ENCODE peak calls at places on chromosomes 5 and 9, in four cellular contexts. G is activated CD4-positive, alpha-beta T cell treated with anti-CD3 and anti-CD28 coated beads, Interleukin-2, amount 50 U/mL, for 24 hours; N is endodermal cell; J is amygdala. X is an unnamed sample.

GRCh38 chr5:36305571-36306326 is 4.0 kb upstream of the RANBP3L start:
- DNase-seq in G (no peak), N (peak; percentile 70), J (no peak), X (peak; percentile 30)

GRCh38 chr9:134591573-134591981 is 50.0 kb upstream of the COL5A1 start:
- DNase-seq in G (no peak), N (no peak), J (no peak), X (no peak)

GRCh38 chr5:140322751-140323731 is 20.1 kb upstream of the PFDN1 start:
- DNase-seq in G (no peak), N (peak; percentile 88), J (peak; percentile 47), X (peak; percentile 48)

GRCh38 chr5:114325552-114325951 is 36.3 kb upstream of the KCNN2 start:
- DNase-seq in G (no peak), N (no peak), J (no peak), X (peak; percentile 49)

GRCh38 chr9:4837126-4837767 is 44.5 kb downstream of the RCL1 start:
- DNase-seq in G (no peak), N (no peak), J (no peak), X (no peak)

GRCh38 chr5:59838989-59839388 is 54.5 kb downstream of the PDE4D start:
- DNase-seq in G (no peak), N (no peak), J (no peak), X (no peak)

GRCh38 chr5:78527054-78527884 is 121.3 kb downstream of the LHFPL2 start:
- DNase-seq in G (no peak), N (peak; percentile 70), J (peak; percentile 25), X (peak; percentile 69)

GRCh38 chr5:2920312-2920711 is 168.8 kb upstream of the IRX2 start:
- DNase-seq in G (no peak), N (no peak), J (no peak), X (no peak)

GRCh38 chr9:14246951-14247350 is 67.0 kb downstream of the NFIB start:
- DNase-seq in G (no peak), N (no peak), J (no peak), X (no peak)

GRCh38 chr5:95178046-95178651 is 106.7 kb downstream of the MCTP1 start:
- DNase-seq in G (no peak), N (peak; percentile 96), J (no peak), X (peak; percentile 94)

GRCh38 chr5:103669615-103670014 is 107.0 kb upstream of the NUDT12 start:
- DNase-seq in G (no peak), N (no peak), J (no peak), X (no peak)

GRCh38 chr9:78574354-78575036 is 277.6 kb downstream of the PSAT1 start:
- DNase-seq in G (no peak), N (no peak), J (no peak), X (no peak)

GRCh38 chr5:111779260-111780254 is 22.6 kb upstream of the NREP start:
- DNase-seq in G (no peak), N (no peak), J (no peak), X (no peak)

GRCh38 chr9:92639124-92639523 is 30.8 kb downstream of the IPPK start:
- DNase-seq in G (no peak), N (no peak), J (no peak), X (no peak)

GRCh38 chr9:88258012-88258411 is 119.7 kb upstream of the SPATA31C2 start:
- DNase-seq in G (no peak), N (no peak), J (no peak), X (peak; percentile 58)

GRCh38 chr5:102764381-102765005 is 9.4 kb downstream of the PAM start:
- DNase-seq in G (no peak), N (no peak), J (no peak), X (no peak)

GRCh38 chr9:14908221-14909206 is 1.7 kb downstream of the FREM1 start:
- DNase-seq in G (no peak), N (no peak), J (no peak), X (peak; percentile 25)

GRCh38 chr5:174690256-174690655 is 34.1 kb upstream of the MSX2 start:
- DNase-seq in G (no peak), N (peak; percentile 63), J (no peak), X (peak; percentile 73)

GRCh38 chr9:12862596-12862995 is 87.8 kb downstream of the LURAP1L start:
- DNase-seq in G (no peak), N (no peak), J (no peak), X (no peak)

GRCh38 chr5:179287631-179288030 is 57.6 kb downstream of the ADAMTS2 start:
- DNase-seq in G (no peak), N (no peak), J (no peak), X (no peak)